ENCODE peak calls at places on chromosomes 12 and 14, in four cellular contexts. R, I, N and S are unnamed samples.

GRCh38 chr12:104460041-104460757 is 3.5 kb downstream of the CHST11 start:
- ATAC-seq in R (no peak), I (no peak), N (no peak), S (no peak)

GRCh38 chr14:51783765-51784164 is 76.6 kb upstream of the GNG2 start:
- ATAC-seq in I (no peak), N (no peak), R (peak; percentile 67), S (peak; percentile 64)

GRCh38 chr14:22319526-22320352 is 269.3 kb downstream of the DAD1 start:
- ATAC-seq in N (peak; percentile 63), R (peak; percentile 73), I (no peak), S (no peak)

GRCh38 chr12:69563166-69563762 is 22.0 kb upstream of the CCT2 start:
- ATAC-seq in R (no peak), I (no peak), N (no peak), S (no peak)

GRCh38 chr12:71282020-71282419 is 124.2 kb upstream of the TSPAN8 start:
- ATAC-seq in I (no peak), R (no peak), N (no peak), S (no peak)

GRCh38 chr12:113582521-113583218 is 111.0 kb upstream of the LHX5 start:
- ATAC-seq in N (no peak), I (no peak), R (no peak), S (no peak)

GRCh38 chr12:87596134-87596533 is 433.1 kb downstream of the C12orf50 start:
- ATAC-seq in N (no peak), I (no peak), R (no peak), S (no peak)

GRCh38 chr12:7059780-7060179 is 738 bp upstream of the C1S start:
- ATAC-seq in N (no peak), R (no peak), I (no peak), S (no peak)

GRCh38 chr12:14935031-14935430 is 3.3 kb downstream of the ERP27 start:
- ATAC-seq in I (no peak), N (no peak), R (no peak), S (no peak)

GRCh38 chr12:29561736-29562135 is 64.2 kb upstream of the OVCH1 start:
- ATAC-seq in R (peak; percentile 46), N (no peak), I (no peak), S (no peak)

GRCh38 chr14:71206766-71207371 is 299.6 kb downstream of the PCNX1 start:
- ATAC-seq in N (peak; percentile 75), R (peak; percentile 68), I (no peak), S (peak; percentile 46)

GRCh38 chr14:58501214-58501816 is 73.8 kb downstream of the KIAA0586 start:
- ATAC-seq in N (peak; percentile 72), I (peak; percentile 58), R (peak; percentile 68), S (peak; percentile 63)

GRCh38 chr12:5442251-5443006 is 10.5 kb downstream of the NTF3 start:
- ATAC-seq in I (no peak), R (peak; percentile 77), N (peak; percentile 66), S (no peak)

GRCh38 chr12:102978316-102978715 is 20.8 kb downstream of the ASCL1 start:
- ATAC-seq in N (no peak), I (no peak), R (no peak), S (no peak)

GRCh38 chr12:68579254-68579653 is 31.4 kb upstream of the RAP1B start:
- ATAC-seq in R (no peak), N (no peak), I (no peak), S (no peak)

GRCh38 chr14:104161601-104162367 is 23.4 kb downstream of the KIF26A start:
- ATAC-seq in I (no peak), N (no peak), R (no peak), S (no peak)

GRCh38 chr12:57031789-57032188 is 15.5 kb upstream of the TAC3 start:
- ATAC-seq in N (no peak), I (no peak), R (no peak), S (no peak)

GRCh38 chr14:104680806-104681688 is 8.4 kb upstream of the INF2 start:
- ATAC-seq in R (peak; percentile 9), I (no peak), N (peak; percentile 60), S (no peak)

GRCh38 chr12:114902665-114903393 is 218.9 kb upstream of the TBX3 start:
- ATAC-seq in R (no peak), I (no peak), N (no peak), S (no peak)

GRCh38 chr12:80792861-80793260 is 76.1 kb downstream of the MYF5 start:
- ATAC-seq in R (no peak), I (no peak), N (no peak), S (no peak)

GRCh38 chr14:105340821-105341408 is 26.4 kb downstream of the PACS2 start:
- ATAC-seq in R (peak; percentile 76), I (no peak), N (peak; percentile 6), S (no peak)

GRCh38 chr14:88297306-88297705 is 25.8 kb downstream of the KCNK10 start:
- ATAC-seq in N (no peak), I (no peak), R (no peak), S (no peak)

GRCh38 chr12:48104531-48104930 is 1.3 kb downstream of the SENP1 start:
- ATAC-seq in R (no peak), N (peak; percentile 24), I (no peak), S (no peak)

GRCh38 chr12:69553626-69554248 is 31.5 kb upstream of the CCT2 start:
- ATAC-seq in N (peak; percentile 62), R (no peak), I (no peak), S (no peak)

GRCh38 chr14:103772078-103772712 is 56.6 kb downstream of the ZFYVE21 start:
- ATAC-seq in N (no peak), R (no peak), I (no peak), S (no peak)

GRCh38 chr12:124904306-124905098 is 9.9 kb downstream of the UBC start:
- ATAC-seq in R (peak; percentile 95), N (peak; percentile 73), I (no peak), S (peak; percentile 15)

GRCh38 chr12:53786411-53786810 is 34.6 kb upstream of the CISTR start:
- ATAC-seq in R (no peak), N (no peak), I (no peak), S (no peak)

GRCh38 chr14:23613242-23614070 is 22.7 kb upstream of the DHRS2 start:
- ATAC-seq in I (no peak), N (no peak), R (no peak), S (no peak)

GRCh38 chr12:102917026-102917787 is at the start of gene PAH:
- ATAC-seq in N (no peak), I (peak; percentile 63), R (no peak), S (peak; percentile 72)

GRCh38 chr12:67410667-67411067 is 141.5 kb downstream of the CAND1 start:
- ATAC-seq in N (no peak), I (no peak), R (no peak), S (no peak)